ENCODE peak calls at places on chromosomes 4 and X, in seven cellular contexts. One of them, this sample, is unnamed.

GRCh38 chr4:108336076-108336475 is 167.3 kb upstream of the LEF1 start:
- DNase-seq in psoas muscle: no peak
- DNase-seq in cardiac muscle cell: no peak
- DNase-seq in A549: no peak
- DNase-seq in upper lobe of right lung: no peak
- DNase-seq in neural progenitor cell: no peak
- DNase-seq in lower lobe of right lung: no peak
- DNase-seq in this sample: no peak

GRCh38 chrX:50458483-50458882 is 12.1 kb downstream of the DGKK start:
- DNase-seq in psoas muscle: no peak
- DNase-seq in cardiac muscle cell: no peak
- DNase-seq in A549: no peak
- DNase-seq in upper lobe of right lung: no peak
- DNase-seq in neural progenitor cell: no peak
- DNase-seq in lower lobe of right lung: no peak
- DNase-seq in this sample: no peak

GRCh38 chr4:76504613-76505465 is 69.8 kb downstream of the SHROOM3 start:
- DNase-seq in psoas muscle: no peak
- DNase-seq in cardiac muscle cell: peak
- DNase-seq in A549: peak
- DNase-seq in upper lobe of right lung: no peak
- DNase-seq in neural progenitor cell: peak
- DNase-seq in lower lobe of right lung: no peak
- DNase-seq in this sample: peak

GRCh38 chr4:16196482-16197393 is 29.5 kb downstream of the TAPT1 start:
- DNase-seq in psoas muscle: no peak
- DNase-seq in cardiac muscle cell: peak
- DNase-seq in A549: peak
- DNase-seq in upper lobe of right lung: no peak
- DNase-seq in neural progenitor cell: peak
- DNase-seq in lower lobe of right lung: no peak
- DNase-seq in this sample: peak

GRCh38 chr4:158861281-158861680 is 92.5 kb downstream of the FNIP2 start:
- DNase-seq in psoas muscle: no peak
- DNase-seq in cardiac muscle cell: no peak
- DNase-seq in A549: no peak
- DNase-seq in upper lobe of right lung: no peak
- DNase-seq in neural progenitor cell: no peak
- DNase-seq in lower lobe of right lung: no peak
- DNase-seq in this sample: no peak

GRCh38 chr4:168708108-168708507 is 211.3 kb downstream of the PALLD start:
- DNase-seq in psoas muscle: no peak
- DNase-seq in cardiac muscle cell: no peak
- DNase-seq in A549: no peak
- DNase-seq in upper lobe of right lung: no peak
- DNase-seq in neural progenitor cell: no peak
- DNase-seq in lower lobe of right lung: no peak
- DNase-seq in this sample: no peak

GRCh38 chrX:1292581-1293310 is 24.1 kb downstream of the CSF2RA start:
- DNase-seq in psoas muscle: no peak
- DNase-seq in cardiac muscle cell: peak
- DNase-seq in A549: no peak
- DNase-seq in upper lobe of right lung: no peak
- DNase-seq in neural progenitor cell: no peak
- DNase-seq in lower lobe of right lung: no peak
- DNase-seq in this sample: no peak

GRCh38 chr4:20529681-20530080 is 170.6 kb upstream of the PACRGL start:
- DNase-seq in psoas muscle: no peak
- DNase-seq in cardiac muscle cell: no peak
- DNase-seq in A549: no peak
- DNase-seq in upper lobe of right lung: no peak
- DNase-seq in neural progenitor cell: no peak
- DNase-seq in lower lobe of right lung: no peak
- DNase-seq in this sample: no peak

GRCh38 chr4:84901745-84902283 is 64.7 kb downstream of the WDFY3 start:
- DNase-seq in psoas muscle: no peak
- DNase-seq in cardiac muscle cell: peak
- DNase-seq in A549: no peak
- DNase-seq in upper lobe of right lung: no peak
- DNase-seq in neural progenitor cell: no peak
- DNase-seq in lower lobe of right lung: no peak
- DNase-seq in this sample: no peak

GRCh38 chrX:73877687-73878086 is 314.7 kb downstream of the CHIC1 start:
- DNase-seq in psoas muscle: no peak
- DNase-seq in cardiac muscle cell: no peak
- DNase-seq in A549: no peak
- DNase-seq in upper lobe of right lung: no peak
- DNase-seq in neural progenitor cell: no peak
- DNase-seq in lower lobe of right lung: no peak
- DNase-seq in this sample: no peak

GRCh38 chr4:174012135-174012923 is 271.1 kb downstream of the FBXO8 start:
- DNase-seq in psoas muscle: no peak
- DNase-seq in cardiac muscle cell: no peak
- DNase-seq in A549: no peak
- DNase-seq in upper lobe of right lung: no peak
- DNase-seq in neural progenitor cell: no peak
- DNase-seq in lower lobe of right lung: no peak
- DNase-seq in this sample: no peak

GRCh38 chr4:105765690-105766407 is 57.3 kb downstream of the GSTCD start:
- DNase-seq in psoas muscle: peak
- DNase-seq in cardiac muscle cell: no peak
- DNase-seq in A549: peak
- DNase-seq in upper lobe of right lung: no peak
- DNase-seq in neural progenitor cell: no peak
- DNase-seq in lower lobe of right lung: no peak
- DNase-seq in this sample: peak

GRCh38 chrX:153885208-153885787 is 675 bp downstream of the L1CAM start:
- DNase-seq in psoas muscle: peak
- DNase-seq in cardiac muscle cell: no peak
- DNase-seq in A549: no peak
- DNase-seq in upper lobe of right lung: no peak
- DNase-seq in neural progenitor cell: no peak
- DNase-seq in lower lobe of right lung: no peak
- DNase-seq in this sample: no peak

GRCh38 chr4:178632415-178632814 is 1190.2 kb upstream of the AGA start:
- DNase-seq in psoas muscle: no peak
- DNase-seq in cardiac muscle cell: no peak
- DNase-seq in A549: no peak
- DNase-seq in upper lobe of right lung: no peak
- DNase-seq in neural progenitor cell: no peak
- DNase-seq in lower lobe of right lung: no peak
- DNase-seq in this sample: no peak

GRCh38 chr4:182862921-182863320 is 54.3 kb downstream of the DCTD start:
- DNase-seq in psoas muscle: no peak
- DNase-seq in cardiac muscle cell: no peak
- DNase-seq in A549: no peak
- DNase-seq in upper lobe of right lung: peak
- DNase-seq in neural progenitor cell: no peak
- DNase-seq in lower lobe of right lung: peak
- DNase-seq in this sample: no peak

GRCh38 chr4:144572660-144573059 is 73.3 kb upstream of the HHIP start:
- DNase-seq in psoas muscle: no peak
- DNase-seq in cardiac muscle cell: no peak
- DNase-seq in A549: no peak
- DNase-seq in upper lobe of right lung: no peak
- DNase-seq in neural progenitor cell: no peak
- DNase-seq in lower lobe of right lung: no peak
- DNase-seq in this sample: no peak

GRCh38 chr4:128630881-128631280 is 178.6 kb upstream of the JADE1 start:
- DNase-seq in psoas muscle: no peak
- DNase-seq in cardiac muscle cell: no peak
- DNase-seq in A549: no peak
- DNase-seq in upper lobe of right lung: no peak
- DNase-seq in neural progenitor cell: no peak
- DNase-seq in lower lobe of right lung: no peak
- DNase-seq in this sample: no peak

GRCh38 chrX:12903646-12904045 is 2.8 kb upstream of the TLR8 start:
- DNase-seq in psoas muscle: no peak
- DNase-seq in cardiac muscle cell: no peak
- DNase-seq in A549: no peak
- DNase-seq in upper lobe of right lung: no peak
- DNase-seq in neural progenitor cell: no peak
- DNase-seq in lower lobe of right lung: no peak
- DNase-seq in this sample: no peak

GRCh38 chr4:189143255-189143654 is 797.4 kb upstream of the FRG1 start:
- DNase-seq in psoas muscle: no peak
- DNase-seq in cardiac muscle cell: no peak
- DNase-seq in A549: peak
- DNase-seq in upper lobe of right lung: no peak
- DNase-seq in neural progenitor cell: no peak
- DNase-seq in lower lobe of right lung: no peak
- DNase-seq in this sample: peak

GRCh38 chrX:68504237-68504636 is 5.4 kb downstream of the YIPF6 start:
- DNase-seq in psoas muscle: no peak
- DNase-seq in cardiac muscle cell: no peak
- DNase-seq in A549: peak
- DNase-seq in upper lobe of right lung: no peak
- DNase-seq in neural progenitor cell: no peak
- DNase-seq in lower lobe of right lung: no peak
- DNase-seq in this sample: peak

GRCh38 chr4:176150283-176150682 is 45.1 kb downstream of the SPATA4 start:
- DNase-seq in psoas muscle: no peak
- DNase-seq in cardiac muscle cell: peak
- DNase-seq in A549: no peak
- DNase-seq in upper lobe of right lung: no peak
- DNase-seq in neural progenitor cell: no peak
- DNase-seq in lower lobe of right lung: no peak
- DNase-seq in this sample: peak

GRCh38 chr4:153790962-153791551 is 2.2 kb upstream of the SFRP2 start:
- DNase-seq in psoas muscle: peak
- DNase-seq in cardiac muscle cell: peak
- DNase-seq in A549: no peak
- DNase-seq in upper lobe of right lung: peak
- DNase-seq in neural progenitor cell: peak
- DNase-seq in lower lobe of right lung: peak
- DNase-seq in this sample: no peak

GRCh38 chr4:10204401-10205058 is 87.9 kb upstream of the WDR1 start:
- DNase-seq in psoas muscle: no peak
- DNase-seq in cardiac muscle cell: no peak
- DNase-seq in A549: no peak
- DNase-seq in upper lobe of right lung: no peak
- DNase-seq in neural progenitor cell: no peak
- DNase-seq in lower lobe of right lung: no peak
- DNase-seq in this sample: no peak

GRCh38 chr4:8248091-8248490 is 21.5 kb upstream of the HTRA3 start:
- DNase-seq in psoas muscle: no peak
- DNase-seq in cardiac muscle cell: no peak
- DNase-seq in A549: no peak
- DNase-seq in upper lobe of right lung: no peak
- DNase-seq in neural progenitor cell: no peak
- DNase-seq in lower lobe of right lung: no peak
- DNase-seq in this sample: no peak

DNA sequence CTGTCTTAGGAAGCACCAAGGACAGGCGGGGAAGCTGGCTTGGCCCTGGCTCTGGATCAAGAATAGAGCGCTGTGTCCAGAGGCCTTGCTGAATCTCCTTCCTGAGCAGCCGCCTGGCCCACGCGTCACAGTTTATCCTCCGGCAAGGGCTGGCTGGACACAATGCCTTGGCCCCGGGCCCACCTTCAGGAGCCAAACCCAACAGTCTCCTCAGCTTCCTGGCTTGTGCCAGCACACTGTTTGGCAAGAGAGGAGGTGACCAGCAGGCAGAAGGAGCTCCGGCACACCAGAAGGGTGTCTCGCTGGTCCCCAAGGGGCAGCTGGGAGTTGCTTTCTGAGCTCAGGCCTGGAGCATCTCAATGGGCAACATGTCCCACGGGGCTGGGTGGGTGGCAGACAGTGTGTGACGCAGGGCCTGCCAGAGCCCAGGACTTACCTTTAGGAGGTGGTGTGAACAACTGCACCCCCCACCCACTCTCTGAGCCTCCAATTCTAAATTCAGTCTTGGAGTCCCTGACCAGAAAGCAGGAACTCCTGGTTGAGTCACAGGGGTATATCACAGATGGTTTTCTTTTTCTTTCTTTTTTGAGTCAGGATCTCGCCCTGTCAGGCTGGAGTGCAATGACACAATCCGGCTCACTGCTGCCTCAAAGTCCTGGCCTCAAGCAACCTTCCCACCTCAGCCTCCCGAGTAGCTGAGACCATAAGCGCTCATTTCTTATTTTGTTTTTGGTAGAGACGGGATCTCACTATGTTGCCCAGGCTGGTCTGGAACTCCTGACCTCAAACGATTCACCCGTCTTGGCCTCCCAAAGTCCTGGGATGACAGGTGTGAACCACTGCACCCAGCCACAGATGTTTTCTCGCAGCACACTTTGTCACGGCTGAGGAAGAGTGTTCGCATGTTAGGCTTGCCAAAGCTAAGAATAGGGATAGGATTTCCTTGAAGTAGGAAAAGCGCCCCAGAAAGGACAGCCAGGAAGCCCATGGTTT is 361.2 kb downstream of the BCOR start:
- DNase-seq in psoas muscle: peak
- DNase-seq in cardiac muscle cell: no peak
- DNase-seq in A549: peak
- DNase-seq in upper lobe of right lung: peak
- DNase-seq in neural progenitor cell: no peak
- DNase-seq in lower lobe of right lung: peak
- DNase-seq in this sample: peak
- H3K27ac ChIP-seq in psoas muscle: no peak
- H3K27ac ChIP-seq in cardiac muscle cell: no peak
- H3K27ac ChIP-seq in A549: peak
- H3K27ac ChIP-seq in upper lobe of right lung: no peak
- H3K27ac ChIP-seq in neural progenitor cell: no peak
- H3K27ac ChIP-seq in lower lobe of right lung: peak
- H3K27ac ChIP-seq in this sample: peak

GRCh38 chrX:80876877-80877276 is 67.2 kb upstream of the BRWD3 start:
- DNase-seq in psoas muscle: no peak
- DNase-seq in cardiac muscle cell: peak
- DNase-seq in A549: peak
- DNase-seq in upper lobe of right lung: no peak
- DNase-seq in neural progenitor cell: peak
- DNase-seq in lower lobe of right lung: no peak
- DNase-seq in this sample: peak
- TF ChIP-seq CTCF in psoas muscle: peak
- TF ChIP-seq CTCF in cardiac muscle cell: peak
- TF ChIP-seq CTCF in A549: peak
- TF ChIP-seq CTCF in upper lobe of right lung: peak
- TF ChIP-seq CTCF in neural progenitor cell: peak
- TF ChIP-seq CTCF in lower lobe of right lung: peak
- TF ChIP-seq CTCF in this sample: peak

GRCh38 chr4:25702848-25703247 is 47.2 kb downstream of the SLC34A2 start:
- DNase-seq in psoas muscle: no peak
- DNase-seq in cardiac muscle cell: peak
- DNase-seq in A549: no peak
- DNase-seq in upper lobe of right lung: no peak
- DNase-seq in neural progenitor cell: no peak
- DNase-seq in lower lobe of right lung: no peak
- DNase-seq in this sample: no peak
- H3K27ac ChIP-seq in psoas muscle: no peak
- H3K27ac ChIP-seq in cardiac muscle cell: peak
- H3K27ac ChIP-seq in A549: no peak
- H3K27ac ChIP-seq in upper lobe of right lung: no peak
- H3K27ac ChIP-seq in neural progenitor cell: no peak
- H3K27ac ChIP-seq in lower lobe of right lung: no peak
- H3K27ac ChIP-seq in this sample: no peak

DNA sequence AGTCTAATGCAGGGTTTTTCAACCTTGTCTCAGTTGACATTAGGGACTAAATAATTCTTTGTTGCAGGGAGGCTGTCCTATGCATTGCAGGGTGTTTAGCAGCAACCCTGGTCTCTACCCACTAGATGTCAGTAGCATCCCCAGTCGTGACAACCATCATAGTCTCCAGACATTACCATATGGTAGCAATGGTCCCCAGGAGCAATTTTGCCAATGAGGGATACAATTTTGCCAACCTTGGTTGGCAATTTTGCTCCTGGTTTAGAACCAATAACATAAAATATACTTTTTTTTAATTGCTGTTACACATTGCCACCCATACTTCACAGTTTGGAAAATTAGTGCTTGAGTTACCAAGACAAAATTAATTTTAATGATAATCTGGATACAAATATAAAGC is 6.0 kb downstream of the EREG start:
- DNase-seq in psoas muscle: no peak
- DNase-seq in cardiac muscle cell: peak
- DNase-seq in A549: peak
- DNase-seq in upper lobe of right lung: no peak
- DNase-seq in neural progenitor cell: peak
- DNase-seq in lower lobe of right lung: no peak
- DNase-seq in this sample: peak
- TF ChIP-seq CTCF in psoas muscle: peak
- TF ChIP-seq CTCF in cardiac muscle cell: peak
- TF ChIP-seq CTCF in A549: peak
- TF ChIP-seq CTCF in upper lobe of right lung: peak
- TF ChIP-seq CTCF in neural progenitor cell: peak
- TF ChIP-seq CTCF in lower lobe of right lung: peak
- TF ChIP-seq CTCF in this sample: peak